ENCODE peak calls at places on chromosomes 7 and 10, in five cellular contexts. One of them, this sample, is unnamed. For H3K27me3, the result is how much of the 10 kb centered on the place peaks cover.

GRCh38 chr7:39682042-39682441 is 58.7 kb downstream of the RALA start:
- ATAC-seq in heart right ventricle: no peak
- ATAC-seq in foreskin keratinocyte: no peak
- ATAC-seq in naive thymus-derived CD4-positive, alpha-beta T cell: no peak
- ATAC-seq in RWPE2: no peak
- ATAC-seq in this sample: no peak

GRCh38 chr7:56287429-56288138 is 171.4 kb upstream of the NUPR2 start:
- ATAC-seq in heart right ventricle: peak
- ATAC-seq in foreskin keratinocyte: peak
- ATAC-seq in naive thymus-derived CD4-positive, alpha-beta T cell: no peak
- ATAC-seq in RWPE2: peak
- ATAC-seq in this sample: peak

GRCh38 chr7:23191022-23191421 is 9.2 kb downstream of the NUP42 start:
- ATAC-seq in heart right ventricle: peak
- ATAC-seq in foreskin keratinocyte: no peak
- ATAC-seq in naive thymus-derived CD4-positive, alpha-beta T cell: no peak
- ATAC-seq in RWPE2: no peak
- ATAC-seq in this sample: no peak

GRCh38 chr10:83995932-83996331 is 143.4 kb upstream of the GHITM start:
- ATAC-seq in heart right ventricle: no peak
- ATAC-seq in foreskin keratinocyte: no peak
- ATAC-seq in naive thymus-derived CD4-positive, alpha-beta T cell: no peak
- ATAC-seq in RWPE2: no peak
- ATAC-seq in this sample: no peak

GRCh38 chr10:34434119-34434594 is 380.9 kb downstream of the PARD3 start:
- ATAC-seq in heart right ventricle: peak
- ATAC-seq in foreskin keratinocyte: peak
- ATAC-seq in naive thymus-derived CD4-positive, alpha-beta T cell: no peak
- ATAC-seq in RWPE2: peak
- ATAC-seq in this sample: peak

GRCh38 chr10:96606216-96606615 is 19.4 kb upstream of the TM9SF3 start:
- ATAC-seq in heart right ventricle: no peak
- ATAC-seq in foreskin keratinocyte: peak
- ATAC-seq in naive thymus-derived CD4-positive, alpha-beta T cell: no peak
- ATAC-seq in RWPE2: peak
- ATAC-seq in this sample: no peak

GRCh38 chr7:133491846-133492652 is 239.2 kb downstream of the EXOC4 start:
- ATAC-seq in heart right ventricle: no peak
- ATAC-seq in foreskin keratinocyte: peak
- ATAC-seq in naive thymus-derived CD4-positive, alpha-beta T cell: no peak
- ATAC-seq in RWPE2: peak
- ATAC-seq in this sample: no peak

GRCh38 chr10:114403545-114404161 is 649 bp downstream of the AFAP1L2 start:
- ATAC-seq in heart right ventricle: peak
- ATAC-seq in foreskin keratinocyte: peak
- ATAC-seq in naive thymus-derived CD4-positive, alpha-beta T cell: peak
- ATAC-seq in RWPE2: peak
- ATAC-seq in this sample: peak

GRCh38 chr10:62924344-62924748 is 108.2 kb upstream of the EGR2 start:
- ATAC-seq in heart right ventricle: no peak
- ATAC-seq in foreskin keratinocyte: peak
- ATAC-seq in naive thymus-derived CD4-positive, alpha-beta T cell: no peak
- ATAC-seq in RWPE2: peak
- ATAC-seq in this sample: no peak

GRCh38 chr7:65230231-65230630 is 143.4 kb upstream of the ZNF92 start:
- ATAC-seq in heart right ventricle: no peak
- ATAC-seq in foreskin keratinocyte: no peak
- ATAC-seq in naive thymus-derived CD4-positive, alpha-beta T cell: no peak
- ATAC-seq in RWPE2: no peak
- ATAC-seq in this sample: no peak

GRCh38 chr10:97097154-97097490 is 88.6 kb downstream of the SLIT1 start:
- ATAC-seq in heart right ventricle: no peak
- ATAC-seq in foreskin keratinocyte: no peak
- ATAC-seq in naive thymus-derived CD4-positive, alpha-beta T cell: no peak
- ATAC-seq in RWPE2: no peak
- ATAC-seq in this sample: no peak

GRCh38 chr10:114650831-114651230 is 7.2 kb downstream of the ABLIM1 start:
- ATAC-seq in heart right ventricle: no peak
- ATAC-seq in foreskin keratinocyte: no peak
- ATAC-seq in naive thymus-derived CD4-positive, alpha-beta T cell: no peak
- ATAC-seq in RWPE2: no peak
- ATAC-seq in this sample: no peak

GRCh38 chr7:10557375-10557774 is 416.3 kb upstream of the PHF14 start:
- ATAC-seq in heart right ventricle: no peak
- ATAC-seq in foreskin keratinocyte: no peak
- ATAC-seq in naive thymus-derived CD4-positive, alpha-beta T cell: no peak
- ATAC-seq in RWPE2: no peak
- ATAC-seq in this sample: no peak

GRCh38 chr7:25208525-25209221 is 19.6 kb downstream of the NPVF start:
- ATAC-seq in heart right ventricle: no peak
- ATAC-seq in foreskin keratinocyte: no peak
- ATAC-seq in naive thymus-derived CD4-positive, alpha-beta T cell: no peak
- ATAC-seq in RWPE2: no peak
- ATAC-seq in this sample: no peak

GRCh38 chr7:39702133-39702532 is 78.8 kb downstream of the RALA start:
- ATAC-seq in heart right ventricle: no peak
- ATAC-seq in foreskin keratinocyte: peak
- ATAC-seq in naive thymus-derived CD4-positive, alpha-beta T cell: no peak
- ATAC-seq in RWPE2: no peak
- ATAC-seq in this sample: no peak

GRCh38 chr7:107212719-107213118 is 43.9 kb downstream of the HBP1 start:
- ATAC-seq in heart right ventricle: no peak
- ATAC-seq in foreskin keratinocyte: no peak
- ATAC-seq in naive thymus-derived CD4-positive, alpha-beta T cell: no peak
- ATAC-seq in RWPE2: no peak
- ATAC-seq in this sample: no peak

GRCh38 chr7:105003875-105004510 is 10.0 kb upstream of the KMT2E start:
- ATAC-seq in heart right ventricle: no peak
- ATAC-seq in foreskin keratinocyte: peak
- ATAC-seq in naive thymus-derived CD4-positive, alpha-beta T cell: no peak
- ATAC-seq in RWPE2: peak
- ATAC-seq in this sample: peak

GRCh38 chr7:70660154-70660818 is 471.7 kb upstream of the GALNT17 start:
- ATAC-seq in heart right ventricle: no peak
- ATAC-seq in foreskin keratinocyte: no peak
- ATAC-seq in naive thymus-derived CD4-positive, alpha-beta T cell: peak
- ATAC-seq in RWPE2: no peak
- ATAC-seq in this sample: no peak

GRCh38 chr7:47561715-47562446 is 20.0 kb downstream of the TNS3 start:
- ATAC-seq in heart right ventricle: no peak
- ATAC-seq in foreskin keratinocyte: no peak
- ATAC-seq in naive thymus-derived CD4-positive, alpha-beta T cell: no peak
- ATAC-seq in RWPE2: no peak
- ATAC-seq in this sample: no peak

GRCh38 chr10:89888647-89889046 is 187.3 kb downstream of the KIF20B start:
- ATAC-seq in heart right ventricle: no peak
- ATAC-seq in foreskin keratinocyte: no peak
- ATAC-seq in naive thymus-derived CD4-positive, alpha-beta T cell: peak
- ATAC-seq in RWPE2: no peak
- ATAC-seq in this sample: no peak

GRCh38 chr7:142579946-142580345 is 169.3 kb upstream of the PRSS1 start:
- ATAC-seq in heart right ventricle: no peak
- ATAC-seq in foreskin keratinocyte: no peak
- ATAC-seq in naive thymus-derived CD4-positive, alpha-beta T cell: no peak
- ATAC-seq in RWPE2: no peak
- ATAC-seq in this sample: no peak

GRCh38 chr7:112866424-112866823 is 76.2 kb upstream of the TMEM168 start:
- ATAC-seq in heart right ventricle: no peak
- ATAC-seq in foreskin keratinocyte: peak
- ATAC-seq in naive thymus-derived CD4-positive, alpha-beta T cell: no peak
- ATAC-seq in RWPE2: no peak
- ATAC-seq in this sample: no peak

GRCh38 chr7:156589808-156590207 is 50.8 kb upstream of the RNF32 start:
- ATAC-seq in heart right ventricle: no peak
- ATAC-seq in foreskin keratinocyte: no peak
- ATAC-seq in naive thymus-derived CD4-positive, alpha-beta T cell: no peak
- ATAC-seq in RWPE2: no peak
- ATAC-seq in this sample: no peak

GRCh38 chr10:33621143-33621542 is 286.7 kb upstream of the NRP1 start:
- ATAC-seq in heart right ventricle: no peak
- ATAC-seq in foreskin keratinocyte: no peak
- ATAC-seq in naive thymus-derived CD4-positive, alpha-beta T cell: peak
- ATAC-seq in RWPE2: no peak
- ATAC-seq in this sample: no peak

GRCh38 chr10:27225642-27226257 is 14.8 kb downstream of the ACBD5 start:
- ATAC-seq in heart right ventricle: no peak
- ATAC-seq in foreskin keratinocyte: no peak
- ATAC-seq in naive thymus-derived CD4-positive, alpha-beta T cell: peak
- ATAC-seq in RWPE2: no peak
- ATAC-seq in this sample: no peak

DNA sequence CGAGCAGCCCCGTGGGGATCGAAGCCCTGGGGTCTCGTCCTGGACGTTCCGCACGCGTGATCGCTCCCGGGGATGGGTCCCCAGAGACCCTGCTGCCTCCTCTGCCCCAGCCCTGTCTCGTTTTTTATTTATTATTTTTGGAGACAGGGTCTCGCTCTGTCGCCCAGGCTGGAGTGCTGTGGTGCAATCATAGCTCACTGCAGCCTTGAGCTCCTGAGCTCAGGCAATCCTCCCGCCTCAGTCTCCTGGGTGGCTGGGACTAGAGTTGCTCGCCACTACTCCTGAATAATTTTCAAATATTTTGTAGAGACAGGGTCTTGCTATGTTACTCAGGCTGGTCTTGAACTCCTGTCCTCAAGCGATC is 319 bp upstream of the STX1A start:
- ATAC-seq in heart right ventricle: no peak
- ATAC-seq in foreskin keratinocyte: no peak
- ATAC-seq in naive thymus-derived CD4-positive, alpha-beta T cell: no peak
- ATAC-seq in RWPE2: no peak
- ATAC-seq in this sample: peak
- H3K27me3 ChIP-seq in heart right ventricle: under half
- H3K27me3 ChIP-seq in foreskin keratinocyte: under half
- H3K27me3 ChIP-seq in naive thymus-derived CD4-positive, alpha-beta T cell: under half
- H3K27me3 ChIP-seq in RWPE2: under half
- H3K27me3 ChIP-seq in this sample: under half

GRCh38 chr10:132865851-132866600 is 76.3 kb downstream of the CFAP46 start:
- ATAC-seq in heart right ventricle: no peak
- ATAC-seq in foreskin keratinocyte: no peak
- ATAC-seq in naive thymus-derived CD4-positive, alpha-beta T cell: peak
- ATAC-seq in RWPE2: no peak
- ATAC-seq in this sample: no peak
- H3K27ac ChIP-seq in heart right ventricle: no peak
- H3K27ac ChIP-seq in foreskin keratinocyte: no peak
- H3K27ac ChIP-seq in naive thymus-derived CD4-positive, alpha-beta T cell: no peak
- H3K27ac ChIP-seq in RWPE2: no peak
- H3K27ac ChIP-seq in this sample: no peak

GRCh38 chr10:101116754-101117153 is 14.3 kb upstream of the TLX1 start:
- ATAC-seq in heart right ventricle: no peak
- ATAC-seq in foreskin keratinocyte: no peak
- ATAC-seq in naive thymus-derived CD4-positive, alpha-beta T cell: no peak
- ATAC-seq in RWPE2: no peak
- ATAC-seq in this sample: no peak

GRCh38 chr10:101112799-101113594 is 18.1 kb upstream of the TLX1 start:
- ATAC-seq in heart right ventricle: no peak
- ATAC-seq in foreskin keratinocyte: no peak
- ATAC-seq in naive thymus-derived CD4-positive, alpha-beta T cell: no peak
- ATAC-seq in RWPE2: no peak
- ATAC-seq in this sample: no peak

GRCh38 chr10:101111547-101111946 is 19.6 kb upstream of the TLX1 start:
- ATAC-seq in heart right ventricle: no peak
- ATAC-seq in foreskin keratinocyte: no peak
- ATAC-seq in naive thymus-derived CD4-positive, alpha-beta T cell: no peak
- ATAC-seq in RWPE2: no peak
- ATAC-seq in this sample: no peak

GRCh38 chr10:101110856-101111523 is 20.1 kb upstream of the TLX1 start:
- ATAC-seq in heart right ventricle: no peak
- ATAC-seq in foreskin keratinocyte: peak
- ATAC-seq in naive thymus-derived CD4-positive, alpha-beta T cell: no peak
- ATAC-seq in RWPE2: peak
- ATAC-seq in this sample: no peak

GRCh38 chr10:101113890-101114403 is 17.2 kb upstream of the TLX1 start:
- ATAC-seq in heart right ventricle: no peak
- ATAC-seq in foreskin keratinocyte: no peak
- ATAC-seq in naive thymus-derived CD4-positive, alpha-beta T cell: no peak
- ATAC-seq in RWPE2: no peak
- ATAC-seq in this sample: no peak
- H3K27me3 ChIP-seq in heart right ventricle: half or more
- H3K27me3 ChIP-seq in foreskin keratinocyte: half or more
- H3K27me3 ChIP-seq in naive thymus-derived CD4-positive, alpha-beta T cell: under half
- H3K27me3 ChIP-seq in RWPE2: under half
- H3K27me3 ChIP-seq in this sample: half or more

GRCh38 chr7:33870120-33870519 is 35.2 kb upstream of the BMPER start:
- ATAC-seq in heart right ventricle: no peak
- ATAC-seq in foreskin keratinocyte: no peak
- ATAC-seq in naive thymus-derived CD4-positive, alpha-beta T cell: no peak
- ATAC-seq in RWPE2: no peak
- ATAC-seq in this sample: no peak
- H3K27ac ChIP-seq in heart right ventricle: no peak
- H3K27ac ChIP-seq in foreskin keratinocyte: no peak
- H3K27ac ChIP-seq in naive thymus-derived CD4-positive, alpha-beta T cell: no peak
- H3K27ac ChIP-seq in RWPE2: no peak
- H3K27ac ChIP-seq in this sample: no peak

DNA sequence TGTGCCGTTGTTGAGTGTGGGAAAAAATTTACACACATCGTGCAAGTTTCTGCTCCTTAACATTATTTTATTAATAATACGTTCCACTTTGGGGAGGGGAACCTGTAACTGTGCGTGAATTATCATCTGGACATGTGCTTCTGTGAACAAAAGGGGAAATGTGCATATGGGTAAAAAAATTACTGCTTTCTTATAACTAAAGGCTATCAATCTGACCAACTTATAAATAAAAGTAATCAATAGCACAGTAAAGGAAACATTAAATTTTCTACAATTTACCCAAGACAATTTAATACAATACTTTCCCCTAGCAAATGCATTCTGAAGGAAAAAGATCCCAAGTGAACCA is 4.5 kb downstream of the TWIST1 start:
- ATAC-seq in heart right ventricle: no peak
- ATAC-seq in foreskin keratinocyte: no peak
- ATAC-seq in naive thymus-derived CD4-positive, alpha-beta T cell: no peak
- ATAC-seq in RWPE2: no peak
- ATAC-seq in this sample: no peak
- H3K27me3 ChIP-seq in heart right ventricle: half or more
- H3K27me3 ChIP-seq in foreskin keratinocyte: half or more
- H3K27me3 ChIP-seq in naive thymus-derived CD4-positive, alpha-beta T cell: under half
- H3K27me3 ChIP-seq in RWPE2: half or more
- H3K27me3 ChIP-seq in this sample: half or more

DNA sequence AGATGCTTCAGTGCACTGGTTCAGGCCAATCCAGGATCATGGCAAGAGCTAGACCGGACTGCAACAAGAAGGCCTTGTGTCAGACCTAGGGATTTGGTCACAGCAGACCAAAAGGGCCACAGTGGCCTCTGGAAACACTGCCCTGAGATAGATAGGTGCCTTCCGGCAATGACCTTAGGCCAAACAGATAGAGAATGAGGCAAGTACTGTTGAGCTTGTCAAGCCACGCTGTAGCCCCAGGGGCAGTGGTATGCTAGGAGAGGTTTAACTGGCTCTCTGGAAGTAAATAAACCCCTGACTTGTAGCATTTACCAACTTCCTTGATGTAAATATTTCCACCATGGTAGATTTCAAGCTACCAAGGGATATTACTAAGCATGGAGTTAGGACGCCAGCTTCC is 197.5 kb downstream of the GRID1 start:
- ATAC-seq in heart right ventricle: no peak
- ATAC-seq in foreskin keratinocyte: no peak
- ATAC-seq in naive thymus-derived CD4-positive, alpha-beta T cell: no peak
- ATAC-seq in RWPE2: no peak
- ATAC-seq in this sample: no peak
- H3K27ac ChIP-seq in heart right ventricle: no peak
- H3K27ac ChIP-seq in foreskin keratinocyte: no peak
- H3K27ac ChIP-seq in naive thymus-derived CD4-positive, alpha-beta T cell: no peak
- H3K27ac ChIP-seq in RWPE2: no peak
- H3K27ac ChIP-seq in this sample: no peak

This sample was measured in gastroesophageal sphincter.